ENCODE peak calls at places on chromosomes 12 and 14, in six cellular contexts. One of them, this sample, is unnamed.

GRCh38 chr14:76776306-76777251 is 15.3 kb downstream of the VASH1 start:
- DNase-seq in H7: peak; percentile 75
- DNase-seq in mesothelial cell of epicardium: no peak
- DNase-seq in right atrium auricular region: no peak
- DNase-seq in mesenchymal stem cell: no peak
- DNase-seq in fibroblast of mammary gland: no peak
- DNase-seq in this sample: no peak

GRCh38 chr12:2111816-2112215 is 59.0 kb downstream of the CACNA1C start:
- DNase-seq in H7: no peak
- DNase-seq in mesothelial cell of epicardium: no peak
- DNase-seq in right atrium auricular region: no peak
- DNase-seq in mesenchymal stem cell: no peak
- DNase-seq in fibroblast of mammary gland: no peak
- DNase-seq in this sample: no peak

GRCh38 chr14:106417224-106418049 is 891.1 kb downstream of the TMEM121 start:
- DNase-seq in H7: peak; percentile 12
- DNase-seq in mesothelial cell of epicardium: no peak
- DNase-seq in right atrium auricular region: no peak
- DNase-seq in mesenchymal stem cell: no peak
- DNase-seq in fibroblast of mammary gland: peak; percentile 36
- DNase-seq in this sample: no peak

GRCh38 chr14:104157303-104157928 is 19.0 kb downstream of the KIF26A start:
- DNase-seq in H7: peak; percentile 89
- DNase-seq in mesothelial cell of epicardium: no peak
- DNase-seq in right atrium auricular region: no peak
- DNase-seq in mesenchymal stem cell: no peak
- DNase-seq in fibroblast of mammary gland: no peak
- DNase-seq in this sample: peak; percentile 41

GRCh38 chr14:35883677-35884293 is 57.6 kb downstream of the BRMS1L start:
- DNase-seq in H7: peak; percentile 25
- DNase-seq in mesothelial cell of epicardium: no peak
- DNase-seq in right atrium auricular region: no peak
- DNase-seq in mesenchymal stem cell: peak; percentile 34
- DNase-seq in fibroblast of mammary gland: peak; percentile 35
- DNase-seq in this sample: peak; percentile 25

GRCh38 chr14:104974665-104975390 is 3.3 kb downstream of the AHNAK2 start:
- DNase-seq in H7: no peak
- DNase-seq in mesothelial cell of epicardium: no peak
- DNase-seq in right atrium auricular region: no peak
- DNase-seq in mesenchymal stem cell: no peak
- DNase-seq in fibroblast of mammary gland: no peak
- DNase-seq in this sample: no peak

GRCh38 chr12:128474916-128475315 is 207.9 kb downstream of the TMEM132C start:
- DNase-seq in H7: peak; percentile 48
- DNase-seq in mesothelial cell of epicardium: no peak
- DNase-seq in right atrium auricular region: peak; percentile 30
- DNase-seq in mesenchymal stem cell: no peak
- DNase-seq in fibroblast of mammary gland: no peak
- DNase-seq in this sample: no peak

GRCh38 chr12:54762390-54762789 is 91.9 kb upstream of the MUCL1 start:
- DNase-seq in H7: no peak
- DNase-seq in mesothelial cell of epicardium: no peak
- DNase-seq in right atrium auricular region: no peak
- DNase-seq in mesenchymal stem cell: no peak
- DNase-seq in fibroblast of mammary gland: no peak
- DNase-seq in this sample: no peak

GRCh38 chr12:89977356-89978185 is 268.9 kb upstream of the ATP2B1 start:
- DNase-seq in H7: no peak
- DNase-seq in mesothelial cell of epicardium: no peak
- DNase-seq in right atrium auricular region: no peak
- DNase-seq in mesenchymal stem cell: peak; percentile 32
- DNase-seq in fibroblast of mammary gland: peak; percentile 56
- DNase-seq in this sample: no peak

GRCh38 chr12:98355322-98355721 is 160.1 kb upstream of the TMPO start:
- DNase-seq in H7: no peak
- DNase-seq in mesothelial cell of epicardium: no peak
- DNase-seq in right atrium auricular region: no peak
- DNase-seq in mesenchymal stem cell: peak; percentile 6
- DNase-seq in fibroblast of mammary gland: peak; percentile 27
- DNase-seq in this sample: peak; percentile 32

GRCh38 chr12:57548488-57548887 is 1.4 kb upstream of the KIF5A start:
- DNase-seq in H7: no peak
- DNase-seq in mesothelial cell of epicardium: no peak
- DNase-seq in right atrium auricular region: no peak
- DNase-seq in mesenchymal stem cell: no peak
- DNase-seq in fibroblast of mammary gland: no peak
- DNase-seq in this sample: no peak

GRCh38 chr14:20413785-20414117 is 450 bp upstream of the TEP1 start:
- DNase-seq in H7: peak; percentile 53
- DNase-seq in mesothelial cell of epicardium: no peak
- DNase-seq in right atrium auricular region: no peak
- DNase-seq in mesenchymal stem cell: no peak
- DNase-seq in fibroblast of mammary gland: no peak
- DNase-seq in this sample: no peak

GRCh38 chr14:84482256-84483071 is 1047.5 kb upstream of the FLRT2 start:
- DNase-seq in H7: no peak
- DNase-seq in mesothelial cell of epicardium: no peak
- DNase-seq in right atrium auricular region: no peak
- DNase-seq in mesenchymal stem cell: peak; percentile 33
- DNase-seq in fibroblast of mammary gland: peak; percentile 38
- DNase-seq in this sample: no peak

GRCh38 chr14:87409401-87409800 is 583.6 kb downstream of the GALC start:
- DNase-seq in H7: no peak
- DNase-seq in mesothelial cell of epicardium: no peak
- DNase-seq in right atrium auricular region: no peak
- DNase-seq in mesenchymal stem cell: peak; percentile 78
- DNase-seq in fibroblast of mammary gland: peak; percentile 21
- DNase-seq in this sample: no peak

GRCh38 chr12:110794623-110795280 is 52.0 kb upstream of the CCDC63 start:
- DNase-seq in H7: no peak
- DNase-seq in mesothelial cell of epicardium: no peak
- DNase-seq in right atrium auricular region: no peak
- DNase-seq in mesenchymal stem cell: peak; percentile 48
- DNase-seq in fibroblast of mammary gland: peak; percentile 65
- DNase-seq in this sample: no peak

GRCh38 chr12:87848248-87848868 is 180.8 kb downstream of the C12orf50 start:
- DNase-seq in H7: peak; percentile 6
- DNase-seq in mesothelial cell of epicardium: no peak
- DNase-seq in right atrium auricular region: no peak
- DNase-seq in mesenchymal stem cell: peak; percentile 65
- DNase-seq in fibroblast of mammary gland: peak; percentile 72
- DNase-seq in this sample: peak; percentile 83

GRCh38 chr14:30521899-30522736 is 36.8 kb upstream of the G2E3 start:
- DNase-seq in H7: peak; percentile 9
- DNase-seq in mesothelial cell of epicardium: no peak
- DNase-seq in right atrium auricular region: no peak
- DNase-seq in mesenchymal stem cell: peak; percentile 57
- DNase-seq in fibroblast of mammary gland: peak; percentile 62
- DNase-seq in this sample: peak; percentile 70

GRCh38 chr14:104724981-104725771 is 1.1 kb downstream of the ADSS1 start:
- DNase-seq in H7: peak; percentile 93
- DNase-seq in mesothelial cell of epicardium: no peak
- DNase-seq in right atrium auricular region: no peak
- DNase-seq in mesenchymal stem cell: peak; percentile 56
- DNase-seq in fibroblast of mammary gland: peak; percentile 28
- DNase-seq in this sample: peak; percentile 45

GRCh38 chr12:55829967-55830600 is 697 bp upstream of the DNAJC14 start:
- DNase-seq in H7: peak; percentile 82
- DNase-seq in mesothelial cell of epicardium: no peak
- DNase-seq in right atrium auricular region: no peak
- DNase-seq in mesenchymal stem cell: no peak
- DNase-seq in fibroblast of mammary gland: no peak
- DNase-seq in this sample: peak; percentile 36

GRCh38 chr14:38357557-38357956 is 101.7 kb upstream of the CLEC14A start:
- DNase-seq in H7: no peak
- DNase-seq in mesothelial cell of epicardium: no peak
- DNase-seq in right atrium auricular region: no peak
- DNase-seq in mesenchymal stem cell: peak; percentile 82
- DNase-seq in fibroblast of mammary gland: peak; percentile 88
- DNase-seq in this sample: no peak

This sample was measured in T47D.